ENCODE peak calls at places on chromosomes 2 and 18, in seven cellular contexts. C is cardiac muscle cell, S is stomach, H is substantia nigra, Y is HL-60, A is psoas muscle, N is osteoblast. F is an unnamed sample.

GRCh38 chr2:27891063-27891819 is 712 bp downstream of the BABAM2 start:
- DNase-seq in C (peak; percentile 27), S (peak; percentile 88), H (peak; percentile 54), Y (peak; percentile 82), A (peak; percentile 77), N (peak; percentile 75), F (peak; percentile 90)

GRCh38 chr2:203732072-203732952 is 25.9 kb downstream of the CD28 start:
- DNase-seq in C (no peak), S (no peak), H (no peak), Y (no peak), A (no peak), N (no peak), F (no peak)

GRCh38 chr2:15584767-15585469 is 6.8 kb upstream of the DDX1 start:
- DNase-seq in C (no peak), S (no peak), H (no peak), Y (no peak), A (no peak), N (no peak), F (no peak)

GRCh38 chr2:120445431-120446143 is 99.7 kb downstream of the INHBB start:
- DNase-seq in C (peak; percentile 45), S (no peak), H (no peak), Y (no peak), A (no peak), N (peak; percentile 90), F (no peak)

GRCh38 chr2:143284087-143284675 is 155.0 kb downstream of the ARHGAP15 start:
- DNase-seq in C (peak; percentile 72), S (no peak), H (no peak), Y (peak; percentile 52), A (no peak), N (no peak), F (no peak)

GRCh38 chr2:232623768-232624553 is 9.4 kb upstream of the EFHD1 start:
- DNase-seq in C (no peak), S (no peak), H (no peak), Y (no peak), A (no peak), N (no peak), F (no peak)

GRCh38 chr2:206004004-206004693 is 81.8 kb downstream of the INO80D start:
- DNase-seq in C (peak; percentile 59), S (no peak), H (no peak), Y (peak; percentile 58), A (no peak), N (no peak), F (no peak)

GRCh38 chr18:27713727-27714080 is 463.2 kb downstream of the CDH2 start:
- DNase-seq in C (no peak), S (no peak), H (no peak), Y (no peak), A (no peak), N (peak; percentile 89), F (no peak)

GRCh38 chr2:74602553-74603281 is 45.4 kb downstream of the M1AP start:
- DNase-seq in C (no peak), S (no peak), H (no peak), Y (no peak), A (no peak), N (peak; percentile 56), F (no peak)

GRCh38 chr2:177474301-177474700 is 81.7 kb downstream of the AGPS start:
- DNase-seq in C (no peak), S (no peak), H (no peak), Y (no peak), A (no peak), N (no peak), F (no peak)

GRCh38 chr2:85553184-85553583 is 8.1 kb downstream of the GGCX start:
- DNase-seq in C (no peak), S (no peak), H (no peak), Y (no peak), A (no peak), N (no peak), F (no peak)

GRCh38 chr2:46780801-46781445 is 134.7 kb downstream of the MCFD2 start:
- DNase-seq in C (peak; percentile 82), S (no peak), H (peak; percentile 14), Y (no peak), A (no peak), N (peak; percentile 43), F (no peak)

GRCh38 chr2:29783696-29784095 is 137.7 kb downstream of the ALK start:
- DNase-seq in C (no peak), S (no peak), H (no peak), Y (no peak), A (no peak), N (no peak), F (no peak)

GRCh38 chr2:14756981-14757657 is 124.6 kb downstream of the LRATD1 start:
- DNase-seq in C (no peak), S (no peak), H (no peak), Y (no peak), A (no peak), N (peak; percentile 89), F (no peak)

GRCh38 chr2:84083984-84084383 is 375.1 kb downstream of the SUCLG1 start:
- DNase-seq in C (no peak), S (no peak), H (no peak), Y (no peak), A (no peak), N (no peak), F (no peak)

GRCh38 chr2:219279916-219280516 is 850 bp downstream of the DNAJB2 start:
- DNase-seq in C (no peak), S (no peak), H (peak; percentile 50), Y (no peak), A (no peak), N (no peak), F (no peak)

GRCh38 chr18:61896767-61897166 is 4.0 kb upstream of the RNF152 start:
- DNase-seq in C (peak; percentile 57), S (no peak), H (no peak), Y (no peak), A (no peak), N (peak; percentile 92), F (no peak)
- H3K27ac ChIP-seq in C (no peak overlapping the region), S (no peak overlapping the region), H (no peak overlapping the region), Y (no peak overlapping the region), A (no peak overlapping the region), N (no peak overlapping the region), F (no peak overlapping the region)

DNA sequence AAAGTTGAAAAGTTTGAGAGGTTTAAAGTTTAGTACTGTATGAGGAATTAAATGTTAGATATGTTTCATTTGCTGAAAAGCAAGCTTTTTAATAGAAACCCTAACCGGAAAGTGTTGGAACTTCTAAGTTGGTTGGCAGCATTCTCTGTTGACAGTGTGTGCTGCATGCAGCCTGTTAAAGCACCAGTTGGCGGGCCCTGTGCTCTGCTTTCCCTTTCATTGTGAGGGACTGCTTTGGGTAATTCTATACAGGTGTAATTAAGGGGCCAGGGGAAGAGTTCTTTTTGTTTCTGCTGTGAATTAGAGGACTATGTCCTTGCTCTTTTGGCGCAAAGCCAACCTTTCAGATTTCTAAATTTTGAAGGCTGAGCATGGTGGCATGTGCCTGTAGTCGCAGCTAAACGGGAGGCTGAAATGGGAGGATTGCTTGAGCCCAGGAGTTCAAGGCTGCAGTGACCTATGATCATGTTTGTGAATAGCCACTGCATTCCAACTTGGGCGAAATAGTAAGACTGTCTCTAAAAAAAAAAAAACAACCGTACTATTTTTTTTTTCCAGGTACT is 20.1 kb downstream of the PLEKHB2 start:
- DNase-seq in C (no peak), S (no peak), H (no peak), Y (no peak), A (no peak), N (no peak), F (no peak)
- H3K27ac ChIP-seq in C (no peak overlapping the region), S (no peak overlapping the region), H (no peak overlapping the region), Y (no peak overlapping the region), A (peak overlapping the region; percentile 66), N (no peak overlapping the region), F (no peak overlapping the region)

DNA sequence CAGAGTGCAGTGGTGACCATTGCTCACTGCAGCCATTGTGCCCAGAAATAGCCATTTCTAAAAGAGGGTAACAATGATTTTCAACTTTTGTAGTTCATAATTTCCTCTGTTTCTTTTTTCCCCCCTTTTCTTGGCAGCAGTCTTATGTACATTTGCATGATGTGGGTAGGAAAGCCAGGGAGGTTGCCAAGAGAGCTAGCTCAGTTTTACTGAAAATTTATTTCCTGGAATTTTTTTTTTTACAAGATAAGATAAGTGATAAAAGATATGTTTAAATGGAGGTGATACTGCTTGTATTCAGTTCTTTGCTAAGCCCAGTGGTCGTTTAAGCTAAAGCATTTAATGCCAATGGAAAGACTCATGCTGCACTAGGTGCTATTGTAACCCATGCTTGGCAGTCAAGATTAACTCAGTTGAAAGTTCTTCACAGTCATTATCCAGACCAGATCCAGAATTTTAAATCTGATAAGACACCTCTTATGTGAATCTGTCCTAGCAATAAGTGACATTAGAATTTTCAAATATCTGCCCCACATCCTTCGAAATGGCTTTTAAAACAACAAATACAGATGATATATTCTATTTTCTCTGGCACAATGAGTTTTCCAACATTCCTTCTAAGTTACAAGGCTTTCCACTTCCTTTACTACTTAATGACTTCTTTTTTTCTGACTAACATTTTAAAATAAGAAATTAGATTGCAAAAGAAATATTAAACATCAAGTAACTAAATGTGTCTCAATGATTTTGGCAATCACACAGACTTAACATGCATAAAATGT is 4.4 kb upstream of the ATP8B1 start:
- DNase-seq in C (no peak), S (peak; percentile 59), H (no peak), Y (no peak), A (no peak), N (peak; percentile 62), F (no peak)
- H3K27ac ChIP-seq in C (no peak overlapping the region), S (peak overlapping the region; percentile 64), H (no peak overlapping the region), Y (no peak overlapping the region), A (peak overlapping the region; percentile 38), N (peak overlapping the region; percentile 95), F (no peak overlapping the region)

GRCh38 chr2:69275490-69275889 is 111.5 kb downstream of the GFPT1 start:
- DNase-seq in C (no peak), S (no peak), H (no peak), Y (no peak), A (no peak), N (no peak), F (no peak)
- H3K27ac ChIP-seq in C (no peak overlapping the region), S (no peak overlapping the region), H (no peak overlapping the region), Y (no peak overlapping the region), A (no peak overlapping the region), N (no peak overlapping the region), F (no peak overlapping the region)

GRCh38 chr18:837922-838321 is 25.9 kb upstream of the YES1 start:
- DNase-seq in C (no peak), S (no peak), H (no peak), Y (no peak), A (no peak), N (no peak), F (no peak)

GRCh38 chr18:839224-840079 is 27.4 kb upstream of the YES1 start:
- DNase-seq in C (peak; percentile 89), S (peak; percentile 90), H (peak; percentile 57), Y (peak; percentile 80), A (peak; percentile 87), N (peak; percentile 93), F (peak; percentile 74)

GRCh38 chr18:841647-842370 is 29.8 kb upstream of the YES1 start:
- DNase-seq in C (no peak), S (no peak), H (no peak), Y (no peak), A (no peak), N (peak; percentile 60), F (no peak)

GRCh38 chr18:845152-845819 is 33.2 kb upstream of the YES1 start:
- DNase-seq in C (no peak), S (no peak), H (no peak), Y (no peak), A (no peak), N (peak; percentile 87), F (no peak)

GRCh38 chr18:840080-840408 is 28.0 kb upstream of the YES1 start:
- DNase-seq in C (no peak), S (no peak), H (no peak), Y (no peak), A (no peak), N (no peak), F (no peak)
- H3K27ac ChIP-seq in C (no peak overlapping the region), S (no peak overlapping the region), H (no peak overlapping the region), Y (no peak overlapping the region), A (no peak overlapping the region), N (no peak overlapping the region), F (no peak overlapping the region)

F was measured in effector memory CD4-positive, alpha-beta T cell.